ENCODE peak calls at places on chromosomes 4 and X, in four cellular contexts. C, F, Y and V are unnamed samples.

GRCh38 chr4:72394264-72394663 is 174.8 kb downstream of the ADAMTS3 start:
- DNase-seq in C (no peak), F (no peak), Y (no peak), V (no peak)

GRCh38 chrX:130109429-130110378 is 593 bp downstream of the ELF4 start:
- DNase-seq in C (no peak), F (no peak), Y (no peak), V (peak; percentile 16)

GRCh38 chrX:137926090-137926489 is 360.2 kb downstream of the ZIC3 start:
- DNase-seq in C (no peak), F (no peak), Y (no peak), V (no peak)

GRCh38 chrX:15413101-15413500 is 28.9 kb upstream of the VEGFD start:
- DNase-seq in C (no peak), F (no peak), Y (no peak), V (no peak)

GRCh38 chrX:31225819-31226218 is 154.0 kb upstream of the FTHL17 start:
- DNase-seq in C (no peak), F (no peak), Y (no peak), V (no peak)

GRCh38 chr4:8516996-8517550 is 63.1 kb upstream of the GPR78 start:
- DNase-seq in C (no peak), F (no peak), Y (no peak), V (no peak)

GRCh38 chrX:22109442-22109841 is 77.3 kb downstream of the PHEX start:
- DNase-seq in C (no peak), F (no peak), Y (no peak), V (no peak)

GRCh38 chr4:126991965-126992364 is 640.8 kb upstream of the INTU start:
- DNase-seq in C (no peak), F (no peak), Y (no peak), V (no peak)

GRCh38 chrX:151975736-151976275 is 1.3 kb upstream of the GABRE start:
- DNase-seq in C (no peak), F (no peak), Y (no peak), V (no peak)

GRCh38 chr4:152188801-152189200 is 347.1 kb downstream of the FBXW7 start:
- DNase-seq in C (no peak), F (no peak), Y (no peak), V (no peak)

GRCh38 chrX:72003811-72004750 is 93.4 kb downstream of the NHSL2 start:
- DNase-seq in C (no peak), F (no peak), Y (no peak), V (peak; percentile 39)

GRCh38 chr4:87419578-87420249 is 2.7 kb upstream of the NUDT9 start:
- DNase-seq in C (no peak), F (no peak), Y (no peak), V (no peak)

GRCh38 chr4:89196056-89196674 is 84.8 kb downstream of the TIGD2 start:
- DNase-seq in C (no peak), F (no peak), Y (no peak), V (no peak)

GRCh38 chr4:70802923-70803605 is 36.6 kb downstream of the GRSF1 start:
- DNase-seq in C (no peak), F (no peak), Y (no peak), V (no peak)